ENCODE peak calls at places on chromosome 22, in six cellular contexts. W is CD8-positive, alpha-beta T cell; G is cardiac muscle cell; O is esophagus squamous epithelium; J is psoas muscle; U is mucosa of descending colon. Z is an unnamed sample.

GRCh38 chr22:45101828-45102227 is 61.9 kb upstream of the NUP50 start:
- DNase-seq in U (peak; percentile 35), W (peak; percentile 43), G (peak; percentile 70), J (peak; percentile 47), O (no peak), Z (peak; percentile 66)

GRCh38 chr22:30856699-30857098 is 111.9 kb downstream of the MORC2 start:
- DNase-seq in W (no peak), U (no peak), G (no peak), O (no peak), J (no peak), Z (no peak)

GRCh38 chr22:45208993-45209838 is 31.5 kb downstream of the KIAA0930 start:
- DNase-seq in J (no peak), W (peak; percentile 33), G (no peak), U (no peak), O (no peak), Z (peak; percentile 70)

GRCh38 chr22:26979294-26979693 is 321.9 kb downstream of the MIAT start:
- DNase-seq in J (no peak), O (no peak), U (no peak), G (peak; percentile 75), W (no peak), Z (no peak)

GRCh38 chr22:33687464-33687863 is 232.8 kb downstream of the LARGE1 start:
- DNase-seq in G (no peak), U (no peak), O (no peak), W (no peak), J (no peak), Z (no peak)

GRCh38 chr22:20663137-20663828 is 110.6 kb upstream of the SERPIND1 start:
- DNase-seq in O (no peak), G (no peak), U (no peak), J (no peak), W (no peak), Z (no peak)

GRCh38 chr22:36064358-36064757 is 35.7 kb upstream of the RBFOX2 start:
- DNase-seq in W (no peak), U (no peak), O (no peak), J (no peak), G (no peak), Z (no peak)

GRCh38 chr22:29115682-29116313 is 43.0 kb downstream of the KREMEN1 start:
- DNase-seq in W (no peak), U (no peak), J (no peak), O (no peak), G (peak; percentile 30), Z (peak; percentile 50)

GRCh38 chr22:35425971-35426800 is 26.2 kb downstream of the MCM5 start:
- DNase-seq in J (no peak), G (no peak), U (no peak), O (no peak), W (no peak), Z (no peak)

GRCh38 chr22:38443675-38444521 is 11.1 kb downstream of the KCNJ4 start:
- DNase-seq in U (no peak), W (no peak), G (no peak), O (no peak), J (no peak), Z (no peak)

GRCh38 chr22:22871536-22872278 is 15.9 kb upstream of the IGLL5 start:
- DNase-seq in G (no peak), J (no peak), O (no peak), W (no peak), U (no peak), Z (no peak)

GRCh38 chr22:37781434-37782059 is 26.2 kb upstream of the GCAT start:
- DNase-seq in U (no peak), G (no peak), W (no peak), J (no peak), O (no peak), Z (peak; percentile 44)

GRCh38 chr22:44889233-44889878 is 120.4 kb downstream of the PHF21B start:
- DNase-seq in G (no peak), W (no peak), U (no peak), O (no peak), J (no peak), Z (no peak)

GRCh38 chr22:20422271-20422958 is 15.2 kb downstream of the SCARF2 start:
- DNase-seq in U (no peak), G (no peak), J (no peak), O (no peak), W (no peak), Z (peak; percentile 42)

GRCh38 chr22:21734540-21735197 is 925 bp downstream of the YPEL1 start:
- DNase-seq in O (no peak), W (no peak), U (no peak), G (no peak), J (no peak), Z (no peak)

GRCh38 chr22:19797086-19797485 is 36.5 kb downstream of the TBX1 start:
- DNase-seq in W (no peak), G (no peak), J (no peak), U (no peak), O (no peak), Z (no peak)

GRCh38 chr22:19942071-19942885 is 660 bp upstream of the TXNRD2 start:
- DNase-seq in G (no peak), W (no peak), J (no peak), U (peak; percentile 47), O (no peak), Z (peak; percentile 86)

GRCh38 chr22:46070722-46071450 is 79.4 kb upstream of the PPARA start:
- DNase-seq in J (peak; percentile 83), O (no peak), W (no peak), G (peak; percentile 75), U (peak; percentile 84), Z (peak; percentile 54)

GRCh38 chr22:30240541-30241417 is 5.8 kb downstream of the LIF start:
- DNase-seq in G (no peak), U (no peak), J (no peak), W (no peak), O (no peak), Z (no peak)

GRCh38 chr22:44453441-44454112 is 44.5 kb downstream of the RTL6 start:
- DNase-seq in U (no peak), O (no peak), G (no peak), J (no peak), W (no peak), Z (no peak)

GRCh38 chr22:23179381-23180294 is 671 bp upstream of the BCR start:
- DNase-seq in W (no peak), U (peak; percentile 62), J (peak; percentile 37), G (no peak), O (no peak), Z (no peak)

GRCh38 chr22:43895986-43896645 is 4.3 kb upstream of the PNPLA5 start:
- DNase-seq in J (no peak), U (no peak), G (no peak), W (no peak), O (no peak), Z (no peak)

GRCh38 chr22:31911565-31912401 is 32.6 kb upstream of the YWHAH start:
- DNase-seq in O (no peak), G (no peak), J (no peak), W (no peak), U (peak; percentile 51), Z (peak; percentile 22)

GRCh38 chr22:31085493-31085824 is 4.3 kb downstream of the SMTN start:
- DNase-seq in U (peak; percentile 56), W (no peak), J (peak; percentile 27), O (no peak), G (no peak), Z (no peak)

GRCh38 chr22:18055619-18056160 is 22.1 kb upstream of the PEX26 start:
- DNase-seq in W (no peak), J (no peak), G (no peak), O (no peak), U (no peak), Z (no peak)

GRCh38 chr22:22184277-22184807 is 60.2 kb upstream of the VPREB1 start:
- DNase-seq in G (no peak), W (no peak), U (no peak), O (no peak), J (no peak), Z (no peak)

GRCh38 chr22:27418261-27418660 is 383.3 kb downstream of the MN1 start:
- DNase-seq in G (no peak), J (no peak), W (no peak), U (no peak), O (no peak), Z (peak; percentile 20)

GRCh38 chr22:49833340-49834007 is 5.8 kb upstream of the BRD1 start:
- DNase-seq in G (no peak), W (no peak), J (no peak), U (no peak), O (no peak), Z (no peak)
- H3K4me3 ChIP-seq in G (no peak overlapping the region), W (no peak overlapping the region), J (no peak overlapping the region), U (no peak overlapping the region), O (no peak overlapping the region), Z (no peak overlapping the region)

GRCh38 chr22:42263944-42264343 is 6.5 kb downstream of the TCF20 start:
- DNase-seq in U (no peak), J (no peak), G (no peak), O (no peak), W (no peak), Z (no peak)

GRCh38 chr22:42258126-42258525 is 12.3 kb downstream of the TCF20 start:
- DNase-seq in G (no peak), O (no peak), U (no peak), J (no peak), W (no peak), Z (no peak)

GRCh38 chr22:42265321-42265720 is 5.1 kb downstream of the TCF20 start:
- DNase-seq in U (no peak), G (no peak), W (no peak), O (no peak), J (no peak), Z (no peak)

GRCh38 chr22:42261266-42261665 is 9.2 kb downstream of the TCF20 start:
- DNase-seq in W (no peak), O (no peak), U (no peak), J (no peak), G (no peak), Z (peak; percentile 71)

GRCh38 chr22:42262964-42263363 is 7.5 kb downstream of the TCF20 start:
- DNase-seq in G (no peak), W (no peak), U (no peak), J (no peak), O (no peak), Z (no peak)
- H3K4me3 ChIP-seq in G (no peak overlapping the region), W (no peak overlapping the region), U (no peak overlapping the region), J (no peak overlapping the region), O (no peak overlapping the region), Z (no peak overlapping the region)

GRCh38 chr22:49307870-49308269 is 519.8 kb downstream of the BRD1 start:
- DNase-seq in W (no peak), J (peak; percentile 1), U (no peak), G (no peak), O (no peak), Z (no peak)
- H3K4me3 ChIP-seq in W (no peak overlapping the region), J (no peak overlapping the region), U (no peak overlapping the region), G (no peak overlapping the region), O (no peak overlapping the region), Z (no peak overlapping the region)

GRCh38 chr22:39900306-39901227 is at the start of gene GRAP2:
- DNase-seq in U (no peak), W (peak; percentile 84), J (no peak), O (no peak), G (no peak), Z (no peak)

GRCh38 chr22:39904864-39905263 is 4.0 kb downstream of the GRAP2 start:
- DNase-seq in G (no peak), W (no peak), J (no peak), O (no peak), U (no peak), Z (no peak)

GRCh38 chr22:39898997-39899396 is 1.9 kb upstream of the GRAP2 start:
- DNase-seq in W (no peak), G (peak; percentile 26), J (no peak), O (no peak), U (no peak), Z (no peak)

GRCh38 chr22:39897841-39898240 is 3.0 kb upstream of the GRAP2 start:
- DNase-seq in G (no peak), U (no peak), O (no peak), W (no peak), J (no peak), Z (no peak)

GRCh38 chr22:39901519-39902146 is 749 bp downstream of the GRAP2 start:
- DNase-seq in O (no peak), G (no peak), U (no peak), W (no peak), J (no peak), Z (no peak)
- H3K4me3 ChIP-seq in O (peak overlapping the region; percentile 9), G (no peak overlapping the region), U (no peak overlapping the region), W (peak overlapping the region; percentile 80), J (no peak overlapping the region), Z (no peak overlapping the region)

Z was measured in fibroblast of the aortic adventitia.